ENCODE peak calls at places on chromosomes 7 and 10, in four cellular contexts. X is progenitor cell of endocrine pancreas, U is astrocyte of the cerebellum, H is type B pancreatic cell. T is an unnamed sample.

GRCh38 chr7:95578299-95578855 is 17.9 kb downstream of the PDK4 start:
- DNase-seq in X (no peak), U (no peak), H (no peak), T (no peak)

GRCh38 chr7:21767300-21767900 is 178.3 kb downstream of the CDCA7L start:
- DNase-seq in X (peak), U (peak), H (no peak), T (no peak)

GRCh38 chr10:30818010-30818660 is 188.6 kb upstream of the LYZL2 start:
- DNase-seq in X (no peak), U (no peak), H (no peak), T (no peak)

GRCh38 chr10:120517196-120517595 is 60.2 kb downstream of the PLPP4 start:
- DNase-seq in X (no peak), U (no peak), H (no peak), T (no peak)

GRCh38 chr7:134602921-134603394 is 43.7 kb upstream of the BPGM start:
- DNase-seq in X (no peak), U (no peak), H (no peak), T (no peak)

GRCh38 chr7:42726066-42726785 is 185.6 kb downstream of the C7orf25 start:
- DNase-seq in X (no peak), U (no peak), H (no peak), T (peak)

GRCh38 chr7:120089968-120090367 is 183.0 kb upstream of the KCND2 start:
- DNase-seq in X (no peak), U (no peak), H (no peak), T (no peak)

GRCh38 chr10:128375171-128375570 is 248.9 kb upstream of the MKI67 start:
- DNase-seq in X (no peak), U (no peak), H (no peak), T (no peak)

GRCh38 chr7:13850185-13850752 is 139.2 kb downstream of the ETV1 start:
- DNase-seq in X (no peak), U (peak), H (no peak), T (peak)

GRCh38 chr7:157780312-157780711 is 443.5 kb downstream of the DNAJB6 start:
- DNase-seq in X (no peak), U (no peak), H (no peak), T (no peak)

GRCh38 chr7:44172803-44173424 is 16.3 kb downstream of the GCK start:
- DNase-seq in X (no peak), U (no peak), H (no peak), T (no peak)

GRCh38 chr10:4825456-4825867 is 545 bp upstream of the AKR1E2 start:
- DNase-seq in X (no peak), U (no peak), H (no peak), T (no peak)

GRCh38 chr7:156192921-156193320 is 380.7 kb upstream of the SHH start:
- DNase-seq in X (no peak), U (no peak), H (no peak), T (no peak)

GRCh38 chr7:128092221-128092620 is 61.0 kb upstream of the LRRC4 start:
- DNase-seq in X (no peak), U (no peak), H (no peak), T (no peak)

GRCh38 chr10:90222372-90222771 is 521.0 kb downstream of the KIF20B start:
- DNase-seq in X (no peak), U (peak), H (no peak), T (no peak)

GRCh38 chr10:22433875-22434274 is 88.6 kb downstream of the SPAG6 start:
- DNase-seq in X (no peak), U (peak), H (no peak), T (peak)
- TF ChIP-seq CTCF in X (no peak), U (no peak), H (no peak), T (no peak)

GRCh38 chr7:116711790-116712189 is 39.8 kb downstream of the MET start:
- DNase-seq in X (no peak), U (no peak), H (no peak), T (no peak)

GRCh38 chr7:116713918-116714317 is 41.9 kb downstream of the MET start:
- DNase-seq in X (no peak), U (no peak), H (no peak), T (no peak)

GRCh38 chr7:116717137-116717536 is 45.1 kb downstream of the MET start:
- DNase-seq in X (no peak), U (no peak), H (no peak), T (no peak)

GRCh38 chr7:116713500-116713899 is 41.5 kb downstream of the MET start:
- DNase-seq in X (no peak), U (no peak), H (no peak), T (no peak)

DNA sequence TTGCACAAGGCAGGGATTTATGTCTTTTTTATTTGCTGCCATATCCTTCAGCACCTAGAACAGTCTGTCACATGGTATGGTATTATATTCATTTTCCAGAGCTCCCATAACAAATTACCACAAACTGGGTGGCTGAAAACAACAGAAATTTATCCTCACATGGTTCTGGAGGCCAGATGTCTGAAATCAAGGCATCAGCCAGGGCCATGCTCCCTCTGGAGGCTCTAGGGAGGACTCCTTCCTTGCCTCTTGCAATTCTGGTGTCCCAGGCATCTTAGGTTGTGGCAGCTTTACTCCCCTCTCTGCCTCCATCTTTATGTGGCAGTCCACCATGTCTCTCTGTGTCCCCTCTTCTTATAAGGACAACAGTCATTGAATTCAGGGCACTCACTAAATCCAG is 43.1 kb downstream of the MET start:
- DNase-seq in X (no peak), U (no peak), H (no peak), T (no peak)
- TF ChIP-seq CTCF in X (no peak), U (peak), H (no peak), T (peak)

GRCh38 chr7:34931739-34932138 is 105.5 kb downstream of the DPY19L1 start:
- DNase-seq in X (no peak), U (no peak), H (no peak), T (no peak)

GRCh38 chr7:34928560-34928959 is 108.7 kb downstream of the DPY19L1 start:
- DNase-seq in X (no peak), U (no peak), H (no peak), T (no peak)

GRCh38 chr7:34928052-34928451 is 109.2 kb downstream of the DPY19L1 start:
- DNase-seq in X (peak), U (no peak), H (no peak), T (no peak)
- TF ChIP-seq CTCF in X (peak), U (peak), H (peak), T (peak)

GRCh38 chr10:73772280-73773151 is 9.3 kb upstream of the CHCHD1 start:
- DNase-seq in X (peak), U (no peak), H (peak), T (peak)
- TF ChIP-seq CTCF in X (no peak), U (peak), H (no peak), T (no peak)

GRCh38 chr7:541661-542060 is 22.0 kb upstream of the PDGFA start:
- DNase-seq in X (no peak), U (no peak), H (no peak), T (no peak)

GRCh38 chr7:540997-541396 is 21.4 kb upstream of the PDGFA start:
- DNase-seq in X (no peak), U (no peak), H (no peak), T (no peak)

GRCh38 chr7:538764-539685 is 19.4 kb upstream of the PDGFA start:
- DNase-seq in X (no peak), U (no peak), H (no peak), T (no peak)

GRCh38 chr7:540579-540978 is 20.9 kb upstream of the PDGFA start:
- DNase-seq in X (no peak), U (no peak), H (no peak), T (no peak)

DNA sequence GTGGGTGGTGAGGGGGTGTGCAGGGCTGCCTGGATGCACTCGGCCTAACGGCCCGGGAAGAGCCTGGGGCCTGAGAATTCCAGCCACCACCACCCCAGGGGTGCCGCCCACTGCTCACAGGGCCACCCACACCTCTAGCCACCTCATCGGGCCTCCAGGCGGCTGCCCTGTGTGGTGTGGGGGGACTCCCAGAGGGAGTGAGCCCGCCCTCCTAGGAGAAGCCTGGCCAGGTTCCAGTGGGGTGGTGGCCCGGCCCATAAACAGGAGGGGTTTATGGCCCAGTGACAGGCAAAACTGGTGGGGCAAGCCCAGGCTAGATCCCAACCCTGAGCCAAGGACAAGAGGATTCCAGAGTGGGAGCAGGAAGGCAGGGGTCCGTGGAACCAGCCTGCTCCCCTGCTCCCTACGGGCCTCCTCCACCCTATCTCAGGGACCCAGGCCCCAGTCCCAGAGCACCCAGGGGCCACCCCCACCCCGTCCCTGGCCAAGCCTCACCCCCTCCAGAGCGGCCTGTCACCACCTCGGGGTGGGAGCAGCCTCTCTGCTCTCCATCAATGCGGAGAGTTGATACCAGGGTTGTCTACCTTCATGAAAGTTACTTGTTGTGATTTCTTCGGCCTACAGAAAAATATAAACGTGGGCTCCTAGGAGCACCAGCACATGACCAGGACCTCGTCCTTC is 20.2 kb upstream of the PDGFA start:
- DNase-seq in X (no peak), U (no peak), H (no peak), T (no peak)
- TF ChIP-seq CTCF in X (no peak), U (no peak), H (no peak), T (no peak)

DNA sequence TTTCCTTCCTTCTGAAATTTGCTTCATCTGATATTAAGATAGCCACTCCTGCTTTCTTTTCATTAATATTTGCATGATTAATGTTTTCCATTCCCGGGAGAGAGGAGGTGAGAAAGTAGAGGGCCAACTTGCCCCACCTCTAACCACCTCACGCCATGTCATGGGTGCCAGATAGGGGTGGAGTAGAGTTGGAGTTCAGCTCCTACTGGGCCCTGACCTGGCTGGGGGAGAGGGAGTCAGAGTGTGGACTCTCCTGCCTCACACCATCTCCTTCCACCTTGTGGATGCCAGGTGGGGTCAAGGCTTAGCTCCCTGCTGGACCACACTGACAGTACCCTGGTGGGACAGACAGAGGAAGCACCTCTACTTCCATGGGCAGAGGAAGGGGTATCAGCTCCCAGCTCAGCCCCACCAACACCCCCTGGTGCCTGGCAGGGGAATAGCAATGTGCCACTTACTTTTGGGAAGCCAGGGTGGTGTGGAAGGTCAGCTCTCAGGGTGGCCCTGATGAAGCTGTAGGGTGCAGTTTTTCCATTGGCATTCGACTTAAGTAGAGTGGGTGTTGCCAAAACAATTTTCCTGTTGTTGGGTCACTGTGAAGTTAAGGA is 28.0 kb downstream of the CHST12 start:
- DNase-seq in X (no peak), U (no peak), H (no peak), T (no peak)
- TF ChIP-seq CTCF in X (peak), U (peak), H (peak), T (peak)

GRCh38 chr7:28358423-28358868 is 53.9 kb upstream of the CREB5 start:
- DNase-seq in X (no peak), U (peak), H (no peak), T (peak)

GRCh38 chr7:28364082-28364481 is 48.2 kb upstream of the CREB5 start:
- DNase-seq in X (no peak), U (no peak), H (no peak), T (no peak)

GRCh38 chr7:28360739-28361138 is 51.6 kb upstream of the CREB5 start:
- DNase-seq in X (no peak), U (no peak), H (no peak), T (no peak)

DNA sequence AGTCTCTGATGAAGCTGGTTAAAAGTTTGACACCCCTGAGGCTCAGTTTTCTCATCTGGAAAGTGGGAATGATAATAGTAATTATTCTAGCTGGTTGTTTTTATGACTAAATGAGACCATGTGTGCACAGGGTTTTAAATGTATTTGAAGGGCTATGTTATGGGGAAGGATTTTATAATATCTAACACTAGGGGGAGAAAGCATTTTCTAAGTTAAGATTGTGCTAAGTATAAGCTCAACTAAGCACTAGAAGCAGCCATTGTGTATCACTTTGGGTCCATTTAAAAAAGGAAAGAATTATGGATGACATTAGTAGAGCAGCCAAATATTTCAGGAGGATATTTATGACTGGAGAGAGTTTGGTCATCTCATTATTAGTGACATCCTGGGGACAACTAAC is 49.5 kb upstream of the CREB5 start:
- DNase-seq in X (no peak), U (no peak), H (no peak), T (no peak)
- TF ChIP-seq CTCF in X (peak), U (no peak), H (peak), T (no peak)

T was measured in AG09319.